ENCODE peak calls at places on chromosomes 13 and 19, in seven cellular contexts. X is osteoblast; I is hepatocyte; S is CD4-positive, alpha-beta T cell; Q is CD8-positive, alpha-beta memory T cell; V is psoas muscle; Z is stomach. D is an unnamed sample.

GRCh38 chr13:84962141-84962750 is 837.0 kb downstream of the SLITRK6 start:
- DNase-seq in S (no peak), X (no peak), V (no peak), Z (no peak), Q (no peak), I (no peak), D (no peak)

GRCh38 chr19:5850743-5851293 is 431 bp downstream of the FUT3 start:
- DNase-seq in X (peak), V (no peak), I (no peak), S (no peak), Z (peak), Q (no peak), D (no peak)

GRCh38 chr19:37334179-37335071 is 36.5 kb upstream of the ZNF527 start:
- DNase-seq in Q (peak), Z (peak), S (peak), V (peak), I (peak), X (peak), D (peak)

GRCh38 chr13:98370806-98371553 is 193.9 kb upstream of the RNF113B start:
- DNase-seq in Z (peak), I (peak), X (peak), S (no peak), Q (no peak), V (peak), D (no peak)

GRCh38 chr13:77832339-77833100 is 86.1 kb downstream of the EDNRB start:
- DNase-seq in X (no peak), Q (no peak), Z (no peak), V (no peak), S (no peak), I (no peak), D (no peak)

GRCh38 chr19:36331353-36332228 is 47.4 kb downstream of the ZFP14 start:
- DNase-seq in Z (peak), I (peak), X (peak), S (peak), V (peak), Q (peak), D (peak)

GRCh38 chr13:52160053-52160452 is 656 bp upstream of the NEK3 start:
- DNase-seq in V (no peak), Z (no peak), S (no peak), X (no peak), Q (no peak), I (no peak), D (no peak)

GRCh38 chr13:19781526-19781925 is 1.2 kb downstream of the PSPC1 start:
- DNase-seq in Q (no peak), X (peak), S (no peak), I (no peak), Z (no peak), V (no peak), D (no peak)

GRCh38 chr19:7652061-7652641 is 15.2 kb downstream of the STXBP2 start:
- DNase-seq in V (peak), I (peak), X (peak), Q (peak), S (peak), Z (peak), D (peak)

GRCh38 chr19:51107406-51108065 is 673 bp downstream of the CTU1 start:
- DNase-seq in Q (no peak), X (peak), V (no peak), Z (no peak), S (no peak), I (peak), D (no peak)

GRCh38 chr19:19026299-19026971 is 6.9 kb downstream of the SUGP2 start:
- DNase-seq in Z (no peak), X (no peak), I (peak), Q (no peak), V (no peak), S (no peak), D (no peak)

GRCh38 chr19:1492474-1493006 is 1.6 kb downstream of the REEP6 start:
- DNase-seq in Q (no peak), V (no peak), X (peak), Z (no peak), I (peak), S (no peak), D (no peak)

GRCh38 chr13:100818706-100819105 is 144.1 kb upstream of the TMTC4 start:
- DNase-seq in Q (no peak), V (no peak), X (no peak), S (no peak), I (no peak), Z (peak), D (no peak)

GRCh38 chr13:30881191-30881651 is 24.9 kb upstream of the MEDAG start:
- DNase-seq in Z (no peak), X (no peak), Q (no peak), V (peak), I (no peak), S (no peak), D (no peak)

GRCh38 chr13:113921763-113922162 is 52.1 kb downstream of the C13orf46 start:
- DNase-seq in S (no peak), V (no peak), I (no peak), Q (no peak), Z (peak), X (no peak), D (no peak)

GRCh38 chr13:66508153-66508909 is 721.8 kb downstream of the PCDH9 start:
- DNase-seq in V (no peak), X (no peak), Q (no peak), Z (no peak), I (no peak), S (no peak), D (no peak)

GRCh38 chr13:111384441-111385181 is 64.2 kb downstream of the TEX29 start:
- DNase-seq in I (no peak), V (no peak), Q (no peak), Z (peak), S (no peak), X (no peak), D (no peak)

GRCh38 chr19:18322318-18322758 is 538 bp downstream of the LSM4 start:
- DNase-seq in I (peak), Z (peak), X (peak), S (no peak), Q (no peak), V (no peak), D (no peak)

GRCh38 chr13:108573455-108573854 is 56.0 kb upstream of the MYO16 start:
- DNase-seq in V (no peak), X (no peak), Q (no peak), Z (no peak), S (no peak), I (no peak), D (no peak)

GRCh38 chr13:97456047-97456446 is 22.1 kb downstream of the RAP2A start:
- DNase-seq in X (no peak), S (no peak), V (no peak), I (no peak), Q (no peak), Z (no peak), D (no peak)

GRCh38 chr13:102913924-102914628 is 68.2 kb downstream of the ERCC5 start:
- DNase-seq in Q (no peak), S (no peak), I (no peak), Z (peak), V (no peak), X (no peak), D (no peak)

GRCh38 chr13:72405441-72405840 is 322.0 kb downstream of the MZT1 start:
- DNase-seq in V (no peak), X (peak), I (no peak), S (no peak), Q (no peak), Z (no peak), D (no peak)

GRCh38 chr19:51552996-51553725 is 17.9 kb upstream of the ZNF175 start:
- DNase-seq in X (peak), V (peak), Q (no peak), Z (peak), I (peak), S (no peak), D (no peak)

GRCh38 chr19:17993076-17993813 is 14.7 kb upstream of the ARRDC2 start:
- DNase-seq in Z (no peak), I (no peak), S (no peak), X (peak), V (no peak), Q (no peak), D (no peak)

DNA sequence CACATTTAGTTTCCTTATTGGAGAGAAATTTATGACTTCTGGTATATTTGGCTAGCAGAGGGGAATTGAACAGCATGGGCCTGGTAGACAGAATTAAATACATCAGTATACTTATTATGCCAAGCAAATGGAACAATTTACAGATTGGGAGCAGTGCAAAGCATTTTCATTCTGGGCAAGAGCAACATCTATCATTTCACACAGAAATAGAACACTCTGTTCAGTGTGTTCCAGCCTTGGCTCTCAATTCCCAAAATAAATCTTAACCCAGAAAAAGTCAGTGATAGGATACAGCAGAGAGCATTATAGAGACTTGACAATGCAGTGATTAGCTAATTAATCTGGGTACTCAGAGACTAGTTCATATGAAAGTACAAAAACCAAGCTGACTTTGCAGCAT is 604.0 kb upstream of the SLITRK6 start:
- DNase-seq in X (no peak), S (no peak), Q (no peak), I (no peak), Z (no peak), V (no peak), D (no peak)
- H3K27ac ChIP-seq in X (no peak), S (no peak), Q (no peak), I (no peak), Z (no peak), V (no peak), D (no peak)

GRCh38 chr19:58305932-58306323 is 751 bp downstream of the ERVK3-1 start:
- DNase-seq in Q (no peak), X (no peak), Z (no peak), I (peak), V (no peak), S (no peak), D (no peak)

GRCh38 chr19:58304748-58305064 is 471 bp upstream of the ERVK3-1 start:
- DNase-seq in V (no peak), Z (no peak), Q (no peak), I (no peak), S (no peak), X (no peak), D (no peak)

GRCh38 chr19:58305065-58305931 is at the start of gene ERVK3-1:
- DNase-seq in X (peak), Q (peak), Z (peak), S (peak), V (peak), I (peak), D (peak)

GRCh38 chr19:58304255-58304654 is 922 bp upstream of the ERVK3-1 start:
- DNase-seq in V (no peak), Q (no peak), Z (no peak), S (no peak), I (no peak), X (no peak), D (no peak)

DNA sequence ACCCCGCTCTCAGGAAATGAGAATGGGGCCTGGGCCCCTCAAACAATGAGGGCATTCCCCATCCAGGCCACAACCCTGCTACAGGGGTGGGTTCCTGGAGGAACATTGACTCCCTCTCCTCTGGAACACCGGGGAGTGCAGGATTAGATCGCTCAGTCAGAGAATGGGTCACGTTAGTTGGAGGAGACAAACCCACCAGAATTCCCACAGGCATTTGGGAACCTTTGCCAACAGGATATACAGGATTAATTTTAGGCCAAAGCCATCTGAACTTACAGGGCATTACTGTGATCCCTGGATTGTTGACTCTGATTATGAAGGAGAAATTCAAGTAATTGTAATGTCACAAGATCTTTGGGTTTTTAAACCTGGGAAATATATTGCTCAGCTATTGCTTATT is 2.6 kb downstream of the ERVK3-1 start:
- DNase-seq in Z (no peak), S (no peak), V (no peak), X (no peak), I (no peak), Q (no peak), D (no peak)
- H3K27ac ChIP-seq in Z (no peak), S (no peak), V (no peak), X (no peak), I (no peak), Q (no peak), D (no peak)

DNA sequence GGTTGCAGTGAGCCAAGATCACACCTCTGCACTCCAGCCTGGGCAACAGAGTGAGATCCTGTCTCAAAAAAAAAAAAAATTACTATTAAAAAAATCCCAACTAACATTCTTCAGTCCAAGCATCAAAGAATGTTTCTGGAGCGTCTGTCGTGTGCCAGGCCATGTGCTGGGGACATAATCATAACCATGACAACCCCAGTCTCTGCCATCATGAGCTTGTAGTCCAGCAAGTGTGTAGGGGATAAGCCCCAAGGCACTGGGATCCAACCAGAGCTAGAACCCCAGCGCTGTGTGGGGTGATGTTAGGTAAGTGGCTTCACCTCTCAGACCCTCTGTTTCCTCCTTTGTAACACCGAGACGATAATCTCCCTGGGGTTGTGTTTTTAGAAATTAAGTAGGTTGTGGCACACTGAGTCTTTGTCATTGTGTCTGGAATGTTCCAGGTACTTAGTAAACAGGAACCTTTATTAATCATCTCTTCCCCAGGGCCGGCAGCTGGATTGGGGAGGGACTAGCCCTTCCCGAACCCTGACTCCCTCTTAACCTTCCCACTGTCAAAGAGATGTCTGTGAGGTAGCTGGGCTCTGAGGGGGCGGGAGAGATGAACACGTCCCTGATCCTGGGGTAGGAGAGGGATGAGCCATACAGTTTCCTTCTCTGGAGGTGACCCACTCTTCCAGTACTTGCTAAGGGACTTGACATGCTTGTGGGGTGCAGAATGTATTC is 5.2 kb downstream of the ITPKC start:
- DNase-seq in V (no peak), Z (no peak), S (no peak), I (no peak), Q (no peak), X (peak), D (no peak)
- H3K27ac ChIP-seq in V (no peak), Z (peak), S (no peak), I (no peak), Q (no peak), X (peak), D (peak)

GRCh38 chr13:112732679-112733078 is 42.8 kb downstream of the ATP11A start:
- DNase-seq in V (no peak), X (peak), I (no peak), S (no peak), Z (no peak), Q (no peak), D (no peak)
- H3K27ac ChIP-seq in V (no peak), X (no peak), I (no peak), S (no peak), Z (no peak), Q (no peak), D (no peak)

DNA sequence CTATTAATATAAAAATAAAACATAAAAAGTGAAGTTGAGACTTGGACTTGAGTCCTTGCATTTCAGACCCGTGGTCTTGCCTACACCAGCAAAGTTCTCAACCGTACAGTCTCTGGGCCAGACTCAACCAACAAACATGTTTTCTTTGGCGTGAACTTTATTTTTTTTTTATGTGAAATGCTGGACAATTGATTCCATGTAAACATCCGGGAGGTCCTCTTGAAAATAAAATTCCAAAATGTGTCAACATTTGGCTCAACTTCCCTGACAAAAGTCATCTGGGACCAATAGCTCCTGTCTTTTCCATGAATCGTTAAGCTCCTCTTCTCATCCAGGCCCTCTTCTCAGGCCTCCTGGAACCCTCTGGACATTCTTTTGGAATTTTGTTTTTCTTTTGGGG is 2.7 kb downstream of the ALDH16A1 start:
- DNase-seq in Q (no peak), S (no peak), I (no peak), Z (no peak), V (no peak), X (no peak), D (no peak)
- H3K27ac ChIP-seq in Q (no peak), S (no peak), I (no peak), Z (peak), V (peak), X (peak), D (no peak)

DNA sequence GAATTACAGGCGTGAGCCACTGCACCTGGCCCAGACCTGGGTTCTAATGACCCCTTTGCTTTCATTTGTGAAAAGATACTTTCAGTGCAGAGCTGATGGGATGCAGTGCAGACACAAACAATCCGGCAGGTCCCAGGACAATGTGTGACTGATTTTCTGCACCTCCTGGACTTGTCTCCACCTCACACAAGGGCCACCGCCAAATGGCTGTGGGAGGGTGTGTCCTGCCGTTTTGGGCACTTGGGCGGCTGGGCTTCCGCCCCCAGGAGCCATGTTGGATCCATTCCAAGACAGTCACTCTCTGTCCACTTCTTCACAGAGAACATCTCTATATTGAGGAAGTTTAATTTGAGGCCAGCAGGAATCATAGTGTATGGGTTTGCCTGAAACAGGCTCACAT is 112.3 kb upstream of the ZNF507 start:
- DNase-seq in V (no peak), I (no peak), Q (no peak), Z (no peak), X (no peak), S (no peak), D (no peak)
- H3K27ac ChIP-seq in V (no peak), I (no peak), Q (no peak), Z (no peak), X (no peak), S (no peak), D (no peak)

DNA sequence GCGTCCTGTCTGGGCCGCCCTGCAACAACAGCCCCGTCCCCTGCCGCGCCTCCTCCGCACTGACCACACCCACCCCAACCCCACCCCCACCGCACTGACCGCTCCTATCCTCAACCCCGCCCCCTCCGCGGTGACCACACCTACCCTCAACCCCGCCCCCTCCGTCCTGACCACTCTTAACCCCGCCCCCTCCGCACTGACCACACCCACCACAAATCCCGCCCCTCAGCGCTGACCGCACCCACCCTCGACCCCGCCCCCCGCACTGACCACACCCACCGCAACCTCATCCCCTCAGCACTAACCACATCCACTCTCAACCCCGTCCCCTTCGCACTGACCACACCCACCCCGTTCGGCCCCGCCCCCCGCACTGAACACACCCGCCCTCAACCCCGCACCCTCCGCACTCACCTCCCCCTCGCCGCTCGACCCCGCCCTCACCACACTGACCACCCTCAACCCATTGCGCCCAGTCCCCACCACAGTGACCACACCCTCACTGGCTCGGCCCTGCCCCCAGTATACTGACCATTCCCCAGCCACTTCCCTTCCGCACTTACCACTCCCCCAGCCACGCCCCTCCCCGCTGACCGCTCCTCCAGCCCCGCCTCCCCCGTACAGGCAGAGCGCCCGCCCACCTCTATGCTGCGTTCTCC is 8.2 kb downstream of the F2RL3 start:
- DNase-seq in I (peak), Q (peak), Z (peak), S (peak), V (peak), X (peak), D (peak)
- H3K27ac ChIP-seq in I (peak), Q (peak), Z (peak), S (no peak), V (peak), X (no peak), D (no peak)